ENCODE peak calls at places on chromosome 3, in nine cellular contexts. One of them, this sample, is unnamed.

GRCh38 chr3:100324044-100324443 is 10.5 kb upstream of the NIT2 start:
- DNase-seq in HS-27A: no peak
- DNase-seq in stimulated activated naive CD8-positive, alpha-beta T cell treated with anti-CD3 and anti-CD28 coated beads, Interleukin-15, Interleukin-2, amounts not matched to agents 100 U/mL and 50 U/mL, for 24 hours: no peak
- DNase-seq in activated CD4-positive, CD25-positive, alpha-beta regulatory T cell treated with anti-CD3 and anti-CD28 coated beads, Interleukin-2, amount 50 U/mL, for 72 hours: no peak
- DNase-seq in activated CD4-positive, alpha-beta T cell treated with anti-CD3 and anti-CD28 coated beads, Interleukin-2, amount 50 U/mL, for 1 hour: no peak
- DNase-seq in H9: no peak
- DNase-seq in AG09319: no peak
- DNase-seq in pancreas: no peak
- DNase-seq in LoVo: no peak
- DNase-seq in this sample: no peak

GRCh38 chr3:55160241-55160877 is 232.5 kb upstream of the LRTM1 start:
- DNase-seq in HS-27A: peak; percentile 100
- DNase-seq in stimulated activated naive CD8-positive, alpha-beta T cell treated with anti-CD3 and anti-CD28 coated beads, Interleukin-15, Interleukin-2, amounts not matched to agents 100 U/mL and 50 U/mL, for 24 hours: no peak
- DNase-seq in activated CD4-positive, CD25-positive, alpha-beta regulatory T cell treated with anti-CD3 and anti-CD28 coated beads, Interleukin-2, amount 50 U/mL, for 72 hours: no peak
- DNase-seq in activated CD4-positive, alpha-beta T cell treated with anti-CD3 and anti-CD28 coated beads, Interleukin-2, amount 50 U/mL, for 1 hour: no peak
- DNase-seq in H9: no peak
- DNase-seq in AG09319: peak; percentile 90
- DNase-seq in pancreas: peak; percentile 18
- DNase-seq in LoVo: peak; percentile 56
- DNase-seq in this sample: no peak

GRCh38 chr3:9808345-9809037 is 1.6 kb upstream of the TTLL3 start:
- DNase-seq in HS-27A: no peak
- DNase-seq in stimulated activated naive CD8-positive, alpha-beta T cell treated with anti-CD3 and anti-CD28 coated beads, Interleukin-15, Interleukin-2, amounts not matched to agents 100 U/mL and 50 U/mL, for 24 hours: peak; percentile 57
- DNase-seq in activated CD4-positive, CD25-positive, alpha-beta regulatory T cell treated with anti-CD3 and anti-CD28 coated beads, Interleukin-2, amount 50 U/mL, for 72 hours: peak; percentile 47
- DNase-seq in activated CD4-positive, alpha-beta T cell treated with anti-CD3 and anti-CD28 coated beads, Interleukin-2, amount 50 U/mL, for 1 hour: peak; percentile 53
- DNase-seq in H9: peak; percentile 72
- DNase-seq in AG09319: no peak
- DNase-seq in pancreas: no peak
- DNase-seq in LoVo: peak; percentile 55
- DNase-seq in this sample: peak; percentile 43

GRCh38 chr3:134425943-134426342 is 51.7 kb upstream of the AMOTL2 start:
- DNase-seq in HS-27A: no peak
- DNase-seq in stimulated activated naive CD8-positive, alpha-beta T cell treated with anti-CD3 and anti-CD28 coated beads, Interleukin-15, Interleukin-2, amounts not matched to agents 100 U/mL and 50 U/mL, for 24 hours: no peak
- DNase-seq in activated CD4-positive, CD25-positive, alpha-beta regulatory T cell treated with anti-CD3 and anti-CD28 coated beads, Interleukin-2, amount 50 U/mL, for 72 hours: no peak
- DNase-seq in activated CD4-positive, alpha-beta T cell treated with anti-CD3 and anti-CD28 coated beads, Interleukin-2, amount 50 U/mL, for 1 hour: no peak
- DNase-seq in H9: no peak
- DNase-seq in AG09319: no peak
- DNase-seq in pancreas: no peak
- DNase-seq in LoVo: no peak
- DNase-seq in this sample: no peak

GRCh38 chr3:194321666-194322640 is 29.2 kb downstream of the CPN2 start:
- DNase-seq in HS-27A: no peak
- DNase-seq in stimulated activated naive CD8-positive, alpha-beta T cell treated with anti-CD3 and anti-CD28 coated beads, Interleukin-15, Interleukin-2, amounts not matched to agents 100 U/mL and 50 U/mL, for 24 hours: no peak
- DNase-seq in activated CD4-positive, CD25-positive, alpha-beta regulatory T cell treated with anti-CD3 and anti-CD28 coated beads, Interleukin-2, amount 50 U/mL, for 72 hours: no peak
- DNase-seq in activated CD4-positive, alpha-beta T cell treated with anti-CD3 and anti-CD28 coated beads, Interleukin-2, amount 50 U/mL, for 1 hour: no peak
- DNase-seq in H9: no peak
- DNase-seq in AG09319: no peak
- DNase-seq in pancreas: no peak
- DNase-seq in LoVo: peak; percentile 54
- DNase-seq in this sample: no peak

GRCh38 chr3:100548053-100548452 is 55.6 kb downstream of the TMEM45A start:
- DNase-seq in HS-27A: no peak
- DNase-seq in stimulated activated naive CD8-positive, alpha-beta T cell treated with anti-CD3 and anti-CD28 coated beads, Interleukin-15, Interleukin-2, amounts not matched to agents 100 U/mL and 50 U/mL, for 24 hours: no peak
- DNase-seq in activated CD4-positive, CD25-positive, alpha-beta regulatory T cell treated with anti-CD3 and anti-CD28 coated beads, Interleukin-2, amount 50 U/mL, for 72 hours: no peak
- DNase-seq in activated CD4-positive, alpha-beta T cell treated with anti-CD3 and anti-CD28 coated beads, Interleukin-2, amount 50 U/mL, for 1 hour: no peak
- DNase-seq in H9: no peak
- DNase-seq in AG09319: no peak
- DNase-seq in pancreas: no peak
- DNase-seq in LoVo: no peak
- DNase-seq in this sample: no peak

GRCh38 chr3:65181397-65181871 is 493.6 kb upstream of the ADAMTS9 start:
- DNase-seq in HS-27A: no peak
- DNase-seq in stimulated activated naive CD8-positive, alpha-beta T cell treated with anti-CD3 and anti-CD28 coated beads, Interleukin-15, Interleukin-2, amounts not matched to agents 100 U/mL and 50 U/mL, for 24 hours: no peak
- DNase-seq in activated CD4-positive, CD25-positive, alpha-beta regulatory T cell treated with anti-CD3 and anti-CD28 coated beads, Interleukin-2, amount 50 U/mL, for 72 hours: no peak
- DNase-seq in activated CD4-positive, alpha-beta T cell treated with anti-CD3 and anti-CD28 coated beads, Interleukin-2, amount 50 U/mL, for 1 hour: no peak
- DNase-seq in H9: no peak
- DNase-seq in AG09319: no peak
- DNase-seq in pancreas: no peak
- DNase-seq in LoVo: no peak
- DNase-seq in this sample: no peak

GRCh38 chr3:48899298-48899697 is 616 bp upstream of the SLC25A20 start:
- DNase-seq in HS-27A: no peak
- DNase-seq in stimulated activated naive CD8-positive, alpha-beta T cell treated with anti-CD3 and anti-CD28 coated beads, Interleukin-15, Interleukin-2, amounts not matched to agents 100 U/mL and 50 U/mL, for 24 hours: peak; percentile 15
- DNase-seq in activated CD4-positive, CD25-positive, alpha-beta regulatory T cell treated with anti-CD3 and anti-CD28 coated beads, Interleukin-2, amount 50 U/mL, for 72 hours: no peak
- DNase-seq in activated CD4-positive, alpha-beta T cell treated with anti-CD3 and anti-CD28 coated beads, Interleukin-2, amount 50 U/mL, for 1 hour: no peak
- DNase-seq in H9: no peak
- DNase-seq in AG09319: no peak
- DNase-seq in pancreas: no peak
- DNase-seq in LoVo: no peak
- DNase-seq in this sample: peak; percentile 44

GRCh38 chr3:122488262-122488973 is 26.3 kb downstream of the KPNA1 start:
- DNase-seq in HS-27A: no peak
- DNase-seq in stimulated activated naive CD8-positive, alpha-beta T cell treated with anti-CD3 and anti-CD28 coated beads, Interleukin-15, Interleukin-2, amounts not matched to agents 100 U/mL and 50 U/mL, for 24 hours: no peak
- DNase-seq in activated CD4-positive, CD25-positive, alpha-beta regulatory T cell treated with anti-CD3 and anti-CD28 coated beads, Interleukin-2, amount 50 U/mL, for 72 hours: no peak
- DNase-seq in activated CD4-positive, alpha-beta T cell treated with anti-CD3 and anti-CD28 coated beads, Interleukin-2, amount 50 U/mL, for 1 hour: no peak
- DNase-seq in H9: no peak
- DNase-seq in AG09319: no peak
- DNase-seq in pancreas: no peak
- DNase-seq in LoVo: no peak
- DNase-seq in this sample: no peak

This sample was measured in CD4-positive, alpha-beta memory T cell.